ENCODE peak calls at places on chromosomes 12 and 14, in eight cellular contexts. U is choroid plexus epithelial cell, J is D721Med, L is coronary artery, X is adrenal gland, B is Calu3, Q is HepG2, O is heart left ventricle. P is an unnamed sample.
A peak's percentile ranks its signal among the peaks of the same experiment; 100 is the strongest.

GRCh38 chr12:65938807-65939206 is 114.5 kb downstream of the HMGA2 start:
- DNase-seq in J (no peak), B (no peak), X (no peak), Q (no peak), U (no peak), L (no peak), O (no peak), P (no peak)

GRCh38 chr12:27521066-27521465 is 2.9 kb upstream of the PPFIBP1 start:
- DNase-seq in B (no peak), Q (no peak), L (no peak), O (no peak), X (no peak), U (no peak), J (no peak), P (no peak)

GRCh38 chr12:4118601-4119156 is 154.9 kb upstream of the CCND2 start:
- DNase-seq in U (no peak), Q (no peak), X (no peak), L (peak; percentile 55), B (no peak), O (no peak), J (no peak), P (no peak)

GRCh38 chr12:14905269-14906004 is 19.8 kb upstream of the MGP start:
- DNase-seq in X (peak; percentile 44), B (no peak), O (no peak), U (peak; percentile 17), J (no peak), L (no peak), Q (no peak), P (no peak)

GRCh38 chr14:65840786-65841185 is 428.3 kb downstream of the FUT8 start:
- DNase-seq in O (no peak), X (no peak), B (no peak), Q (no peak), J (no peak), U (peak; percentile 29), L (no peak), P (peak; percentile 33)

GRCh38 chr14:23300687-23301223 is 1.9 kb downstream of the PPP1R3E start:
- DNase-seq in J (no peak), L (no peak), O (peak; percentile 78), B (peak; percentile 13), Q (peak; percentile 43), U (no peak), X (peak; percentile 71), P (no peak)

GRCh38 chr12:109706747-109707469 is 6.7 kb upstream of the FAM222A start:
- DNase-seq in X (no peak), J (peak; percentile 72), Q (peak; percentile 94), U (no peak), L (no peak), O (no peak), B (no peak), P (no peak)

GRCh38 chr12:26723379-26724308 is 109.3 kb downstream of the ITPR2 start:
- DNase-seq in J (no peak), X (no peak), L (no peak), B (no peak), U (peak; percentile 89), Q (no peak), O (no peak), P (peak; percentile 60)

GRCh38 chr14:93303659-93304058 is 29.2 kb downstream of the BTBD7 start:
- DNase-seq in O (no peak), X (peak; percentile 48), U (no peak), J (no peak), B (no peak), L (no peak), Q (no peak), P (no peak)

GRCh38 chr12:47156167-47156736 is 76.5 kb upstream of the AMIGO2 start:
- DNase-seq in L (no peak), Q (no peak), U (peak; percentile 77), J (no peak), X (peak; percentile 59), B (no peak), O (no peak), P (peak; percentile 28)

GRCh38 chr12:96134200-96134599 is 60.0 kb upstream of the ELK3 start:
- DNase-seq in L (no peak), B (no peak), O (no peak), Q (no peak), J (no peak), X (no peak), U (no peak), P (no peak)

DNA sequence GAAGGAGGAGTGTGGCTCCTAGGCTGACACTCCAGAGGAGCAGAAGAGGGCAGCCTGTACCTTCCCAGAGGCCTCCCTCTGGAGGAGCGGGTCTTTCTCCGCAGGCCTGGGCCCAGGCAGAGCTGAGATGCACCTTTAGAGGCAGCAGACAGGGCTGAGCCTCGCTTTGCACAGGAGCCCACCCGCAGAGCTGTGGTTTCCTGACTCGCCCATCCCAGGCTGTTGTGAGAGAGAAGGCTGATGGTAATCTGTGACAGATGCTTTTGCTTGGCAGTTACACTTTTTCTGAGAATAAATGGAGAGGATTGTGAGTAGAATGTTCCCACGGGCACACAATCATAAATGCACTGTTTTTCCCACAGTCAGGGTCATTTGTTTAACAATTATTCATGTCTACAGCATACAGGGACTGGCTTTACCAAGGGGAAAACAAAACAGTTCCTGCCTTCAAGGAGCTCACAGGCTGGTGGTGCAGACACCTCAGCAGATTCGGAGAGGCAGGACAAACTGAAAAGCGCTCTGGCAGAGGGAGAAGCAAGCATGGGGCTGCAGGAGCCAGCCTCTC is 13.9 kb downstream of the EVL start:
- DNase-seq in O (no peak), Q (no peak), X (no peak), B (no peak), U (peak; percentile 93), L (no peak), J (no peak), P (no peak)
- TF ChIP-seq CTCF in O (no peak), Q (no peak), X (no peak), B (no peak), U (peak; percentile 46), L (no peak), J (no peak), P (no peak)

GRCh38 chr12:124881123-124881522 is 17.5 kb upstream of the SCARB1 start:
- DNase-seq in X (no peak), J (no peak), B (no peak), Q (peak; percentile 80), O (no peak), L (no peak), U (peak; percentile 46), P (no peak)

GRCh38 chr12:124883263-124883876 is 19.7 kb upstream of the SCARB1 start:
- DNase-seq in Q (no peak), B (no peak), U (no peak), J (no peak), L (no peak), X (no peak), O (no peak), P (no peak)

GRCh38 chr12:124888203-124888602 is 24.5 kb upstream of the SCARB1 start:
- DNase-seq in Q (no peak), U (no peak), L (no peak), B (no peak), J (no peak), X (no peak), O (no peak), P (no peak)

GRCh38 chr12:124878795-124879516 is 15.3 kb upstream of the SCARB1 start:
- DNase-seq in Q (no peak), J (no peak), L (no peak), U (no peak), B (no peak), X (no peak), O (no peak), P (no peak)

DNA sequence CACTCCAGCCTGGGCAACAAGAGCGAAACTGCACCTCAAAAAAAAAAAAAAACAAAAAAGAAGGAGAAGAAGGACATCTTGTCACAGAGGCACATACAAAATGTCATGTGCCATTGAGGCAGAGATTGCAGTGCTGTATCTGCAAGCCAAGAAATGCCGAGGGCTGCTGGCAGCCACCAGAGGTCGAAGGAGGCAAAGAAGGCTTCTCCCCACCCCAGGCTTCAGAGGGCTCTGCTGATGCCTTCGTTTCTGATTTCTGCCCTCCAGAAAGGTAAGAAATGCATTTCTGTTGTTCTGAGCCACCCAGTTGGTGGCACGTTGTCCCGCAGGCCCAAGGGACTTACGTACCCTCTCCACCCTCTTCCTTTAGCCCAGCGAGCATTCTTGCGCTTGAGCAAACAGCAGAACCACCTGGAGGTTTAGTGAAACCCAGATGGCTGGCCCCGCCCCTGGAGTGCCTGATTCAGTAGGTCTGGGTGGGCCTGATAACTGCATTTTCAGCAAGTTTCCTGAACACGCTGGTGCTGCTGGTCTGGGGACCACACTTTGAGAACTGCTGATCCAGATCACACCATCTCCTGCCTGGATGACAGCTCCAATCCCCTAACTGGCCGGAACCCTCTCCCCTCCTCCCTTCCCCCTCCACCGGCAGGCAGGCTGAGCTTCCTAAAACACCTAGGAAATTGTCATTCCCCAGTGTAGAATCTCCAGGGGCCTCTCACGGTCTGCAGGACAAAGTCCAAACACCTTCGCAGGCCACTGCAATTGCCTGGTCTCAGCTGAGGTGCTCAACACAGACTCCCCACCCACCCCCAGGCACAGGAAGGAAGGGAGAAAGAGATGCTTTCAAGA is 21.1 kb upstream of the SCARB1 start:
- DNase-seq in L (no peak), B (peak; percentile 52), U (no peak), Q (peak; percentile 84), X (no peak), O (no peak), J (no peak), P (no peak)
- TF ChIP-seq CTCF in L (no peak), B (no peak), U (no peak), Q (no peak), X (no peak), O (no peak), J (no peak), P (no peak)

GRCh38 chr14:70148911-70149675 is 39.7 kb downstream of the SLC8A3 start:
- DNase-seq in L (no peak), X (no peak), Q (no peak), O (no peak), J (no peak), B (no peak), U (no peak), P (no peak)
- TF ChIP-seq CTCF in L (no peak), X (no peak), Q (no peak), O (no peak), J (no peak), B (no peak), U (no peak), P (no peak)

GRCh38 chr12:76943004-76943403 is 64.2 kb upstream of the CSRP2 start:
- DNase-seq in B (no peak), U (no peak), O (no peak), Q (no peak), J (no peak), X (no peak), L (no peak), P (peak; percentile 12)

GRCh38 chr12:76945867-76946266 is 67.0 kb upstream of the CSRP2 start:
- DNase-seq in B (no peak), X (no peak), U (peak; percentile 9), O (no peak), Q (no peak), L (no peak), J (no peak), P (peak; percentile 58)

GRCh38 chr12:76946451-76946850 is 67.6 kb upstream of the CSRP2 start:
- DNase-seq in U (no peak), B (no peak), L (no peak), Q (no peak), X (no peak), O (no peak), J (no peak), P (no peak)

GRCh38 chr12:76947270-76947669 is 68.5 kb upstream of the CSRP2 start:
- DNase-seq in B (no peak), O (no peak), L (no peak), U (no peak), J (no peak), Q (no peak), X (no peak), P (no peak)

DNA sequence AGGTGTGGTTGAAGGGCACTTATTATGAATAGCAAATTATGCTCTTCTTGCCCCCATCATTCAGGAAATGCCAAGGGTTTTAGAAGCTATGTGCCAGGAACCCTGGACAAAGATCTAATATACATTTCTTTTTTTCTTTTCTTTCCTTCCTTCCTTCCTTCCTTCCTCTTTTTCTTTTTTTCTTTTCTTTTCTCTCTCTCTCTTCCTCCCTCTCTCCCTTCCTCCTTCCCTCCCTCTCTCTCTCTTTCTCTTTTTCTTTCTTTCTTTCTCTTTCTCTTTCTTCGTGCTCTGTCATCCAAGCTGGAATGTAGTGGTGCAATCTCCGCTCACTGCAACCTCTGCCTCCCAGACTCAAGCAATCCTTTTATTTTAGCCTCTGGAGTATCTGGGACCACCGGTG is 66.1 kb upstream of the CSRP2 start:
- DNase-seq in B (no peak), L (no peak), O (no peak), U (no peak), X (no peak), J (no peak), Q (no peak), P (no peak)
- TF ChIP-seq CTCF in B (no peak), L (no peak), O (no peak), U (no peak), X (no peak), J (no peak), Q (no peak), P (no peak)

P was measured in HFFc6.